ENCODE peak calls at places on chromosomes 12 and 14, in ten cellular contexts. Q, H, N, S, E, J, F, D, R and G are unnamed samples.

GRCh38 chr14:101090976-101091375 is 187.5 kb upstream of the RTL1 start:
- DNase-seq in Q (no peak), H (no peak), N (no peak), S (no peak), E (no peak), J (no peak), F (no peak), D (no peak), R (no peak), G (no peak)

GRCh38 chr12:69977991-69978390 is 153.0 kb downstream of the MYRFL start:
- DNase-seq in Q (no peak), H (no peak), N (no peak), S (no peak), E (no peak), J (no peak), F (no peak), D (no peak), R (no peak), G (no peak)

GRCh38 chr14:101500061-101500460 is 61.2 kb upstream of the DIO3 start:
- DNase-seq in Q (no peak), H (no peak), N (no peak), S (no peak), E (no peak), J (no peak), F (peak), D (peak), R (no peak), G (no peak)

GRCh38 chr12:19273482-19274330 is 144.2 kb downstream of the PLEKHA5 start:
- DNase-seq in Q (peak), H (peak), N (peak), S (peak), E (no peak), J (no peak), F (peak), D (no peak), R (peak), G (peak)

GRCh38 chr12:132167610-132168310 is 23.5 kb downstream of the NOC4L start:
- DNase-seq in Q (no peak), H (no peak), N (no peak), S (no peak), E (no peak), J (no peak), F (no peak), D (no peak), R (no peak), G (no peak)

GRCh38 chr12:12008232-12008850 is 62.4 kb upstream of the BCL2L14 start:
- DNase-seq in Q (no peak), H (no peak), N (no peak), S (no peak), E (peak), J (no peak), F (no peak), D (no peak), R (no peak), G (peak)

GRCh38 chr12:59005195-59005961 is 85.1 kb upstream of the LRIG3 start:
- DNase-seq in Q (no peak), H (no peak), N (peak), S (peak), E (no peak), J (no peak), F (no peak), D (no peak), R (peak), G (no peak)

GRCh38 chr14:94476018-94476417 is at the start of gene SERPINA9:
- DNase-seq in Q (no peak), H (no peak), N (no peak), S (no peak), E (no peak), J (no peak), F (no peak), D (no peak), R (no peak), G (no peak)

GRCh38 chr14:46259536-46259935 is 392.0 kb downstream of the RPL10L start:
- DNase-seq in Q (no peak), H (no peak), N (no peak), S (no peak), E (no peak), J (no peak), F (no peak), D (no peak), R (no peak), G (no peak)

GRCh38 chr14:103510311-103511021 is 12.2 kb downstream of the CKB start:
- DNase-seq in Q (no peak), H (no peak), N (no peak), S (no peak), E (no peak), J (no peak), F (no peak), D (no peak), R (no peak), G (no peak)

GRCh38 chr12:71216725-71217579 is 59.2 kb upstream of the TSPAN8 start:
- DNase-seq in Q (peak), H (peak), N (peak), S (peak), E (no peak), J (no peak), F (no peak), D (no peak), R (peak), G (no peak)

GRCh38 chr14:105537580-105538474 is 11.4 kb downstream of the TMEM121 start:
- DNase-seq in Q (peak), H (no peak), N (no peak), S (no peak), E (no peak), J (peak), F (no peak), D (peak), R (peak), G (peak)

GRCh38 chr12:77861317-77861716 is 30.6 kb downstream of the NAV3 start:
- DNase-seq in Q (no peak), H (no peak), N (no peak), S (peak), E (no peak), J (no peak), F (no peak), D (no peak), R (no peak), G (no peak)